ENCODE peak calls at places on chromosome 4, in six cellular contexts. One of them, this sample, is unnamed. For H3K27me3, the result is how much of the 10 kb centered on the place peaks cover.

GRCh38 chr4:142811034-142811433 is 35.1 kb downstream of the INPP4B start:
- DNase-seq in AG04450: no peak
- DNase-seq in tibial nerve: no peak
- DNase-seq in BJ: no peak
- DNase-seq in ovary: no peak
- DNase-seq in Peyer's patch: no peak
- DNase-seq in this sample: no peak

GRCh38 chr4:184826315-184827266 is 823 bp upstream of the ACSL1 start:
- DNase-seq in Peyer's patch: peak
- DNase-seq in tibial nerve: no peak
- DNase-seq in BJ: no peak
- DNase-seq in ovary: peak
- DNase-seq in AG04450: no peak
- DNase-seq in this sample: peak

GRCh38 chr4:158193171-158193749 is 17.0 kb upstream of the TMEM144 start:
- DNase-seq in Peyer's patch: no peak
- DNase-seq in tibial nerve: no peak
- DNase-seq in AG04450: no peak
- DNase-seq in ovary: no peak
- DNase-seq in BJ: no peak
- DNase-seq in this sample: no peak

GRCh38 chr4:8637456-8637984 is 45.0 kb downstream of the CPZ start:
- DNase-seq in AG04450: no peak
- DNase-seq in BJ: no peak
- DNase-seq in ovary: peak
- DNase-seq in tibial nerve: no peak
- DNase-seq in Peyer's patch: no peak
- DNase-seq in this sample: no peak

GRCh38 chr4:1015746-1016145 is 4.3 kb downstream of the FGFRL1 start:
- DNase-seq in tibial nerve: no peak
- DNase-seq in Peyer's patch: no peak
- DNase-seq in AG04450: no peak
- DNase-seq in BJ: no peak
- DNase-seq in ovary: no peak
- DNase-seq in this sample: no peak

GRCh38 chr4:61149278-61149677 is 50.8 kb upstream of the ADGRL3 start:
- DNase-seq in BJ: no peak
- DNase-seq in tibial nerve: no peak
- DNase-seq in ovary: no peak
- DNase-seq in Peyer's patch: no peak
- DNase-seq in AG04450: no peak
- DNase-seq in this sample: no peak

GRCh38 chr4:187059031-187059430 is 335.4 kb upstream of the FAT1 start:
- DNase-seq in BJ: no peak
- DNase-seq in ovary: no peak
- DNase-seq in Peyer's patch: no peak
- DNase-seq in tibial nerve: no peak
- DNase-seq in AG04450: no peak
- DNase-seq in this sample: no peak

GRCh38 chr4:2070421-2071251 is 11.5 kb downstream of the NAT8L start:
- DNase-seq in tibial nerve: no peak
- DNase-seq in ovary: no peak
- DNase-seq in BJ: no peak
- DNase-seq in Peyer's patch: no peak
- DNase-seq in AG04450: no peak
- DNase-seq in this sample: no peak

GRCh38 chr4:166657261-166657660 is 577.0 kb downstream of the SPOCK3 start:
- DNase-seq in ovary: no peak
- DNase-seq in BJ: no peak
- DNase-seq in AG04450: no peak
- DNase-seq in tibial nerve: no peak
- DNase-seq in Peyer's patch: no peak
- DNase-seq in this sample: no peak

GRCh38 chr4:184472540-184473264 is 1.6 kb downstream of the IRF2 start:
- DNase-seq in tibial nerve: peak
- DNase-seq in Peyer's patch: peak
- DNase-seq in AG04450: no peak
- DNase-seq in BJ: no peak
- DNase-seq in ovary: peak
- DNase-seq in this sample: peak

GRCh38 chr4:70613893-70614572 is 14.5 kb upstream of the ENAM start:
- DNase-seq in AG04450: no peak
- DNase-seq in tibial nerve: no peak
- DNase-seq in ovary: no peak
- DNase-seq in Peyer's patch: no peak
- DNase-seq in BJ: no peak
- DNase-seq in this sample: no peak

GRCh38 chr4:128570380-128570779 is 239.1 kb upstream of the JADE1 start:
- DNase-seq in AG04450: no peak
- DNase-seq in ovary: peak
- DNase-seq in tibial nerve: peak
- DNase-seq in BJ: no peak
- DNase-seq in Peyer's patch: no peak
- DNase-seq in this sample: no peak

GRCh38 chr4:7945709-7946380 is 6.2 kb upstream of the AFAP1 start:
- DNase-seq in tibial nerve: no peak
- DNase-seq in AG04450: no peak
- DNase-seq in Peyer's patch: no peak
- DNase-seq in BJ: no peak
- DNase-seq in ovary: peak
- DNase-seq in this sample: no peak

GRCh38 chr4:16205298-16206164 is 20.7 kb downstream of the TAPT1 start:
- DNase-seq in BJ: no peak
- DNase-seq in ovary: no peak
- DNase-seq in Peyer's patch: no peak
- DNase-seq in AG04450: no peak
- DNase-seq in tibial nerve: no peak
- DNase-seq in this sample: peak

GRCh38 chr4:163548481-163549243 is 54.2 kb downstream of the TMA16 start:
- DNase-seq in Peyer's patch: no peak
- DNase-seq in ovary: no peak
- DNase-seq in tibial nerve: no peak
- DNase-seq in AG04450: no peak
- DNase-seq in BJ: no peak
- DNase-seq in this sample: no peak

GRCh38 chr4:42302348-42302747 is 94.9 kb upstream of the SHISA3 start:
- DNase-seq in tibial nerve: no peak
- DNase-seq in ovary: no peak
- DNase-seq in AG04450: no peak
- DNase-seq in BJ: no peak
- DNase-seq in Peyer's patch: no peak
- DNase-seq in this sample: no peak

GRCh38 chr4:159283697-159284492 is 181.0 kb downstream of the RAPGEF2 start:
- DNase-seq in ovary: no peak
- DNase-seq in Peyer's patch: no peak
- DNase-seq in BJ: peak
- DNase-seq in AG04450: peak
- DNase-seq in tibial nerve: no peak
- DNase-seq in this sample: no peak

GRCh38 chr4:87932718-87933136 is 42.8 kb upstream of the SPP1 start:
- DNase-seq in BJ: no peak
- DNase-seq in ovary: no peak
- DNase-seq in Peyer's patch: no peak
- DNase-seq in tibial nerve: no peak
- DNase-seq in AG04450: no peak
- DNase-seq in this sample: no peak

GRCh38 chr4:7295917-7296660 is 103.8 kb downstream of the SORCS2 start:
- DNase-seq in AG04450: no peak
- DNase-seq in ovary: peak
- DNase-seq in BJ: no peak
- DNase-seq in Peyer's patch: no peak
- DNase-seq in tibial nerve: no peak
- DNase-seq in this sample: no peak

GRCh38 chr4:44638091-44638490 is 13.3 kb downstream of the YIPF7 start:
- DNase-seq in BJ: no peak
- DNase-seq in tibial nerve: no peak
- DNase-seq in ovary: no peak
- DNase-seq in AG04450: no peak
- DNase-seq in Peyer's patch: no peak
- DNase-seq in this sample: no peak

GRCh38 chr4:121147923-121148443 is 16.1 kb downstream of the TNIP3 start:
- DNase-seq in AG04450: no peak
- DNase-seq in ovary: no peak
- DNase-seq in tibial nerve: no peak
- DNase-seq in BJ: peak
- DNase-seq in Peyer's patch: no peak
- DNase-seq in this sample: no peak

GRCh38 chr4:174873931-174874330 is 44.2 kb upstream of the ADAM29 start:
- DNase-seq in Peyer's patch: peak
- DNase-seq in AG04450: no peak
- DNase-seq in BJ: no peak
- DNase-seq in tibial nerve: no peak
- DNase-seq in ovary: no peak
- DNase-seq in this sample: no peak

GRCh38 chr4:186689476-186689875 is 34.2 kb downstream of the FAT1 start:
- DNase-seq in Peyer's patch: no peak
- DNase-seq in AG04450: no peak
- DNase-seq in ovary: no peak
- DNase-seq in BJ: no peak
- DNase-seq in tibial nerve: no peak
- DNase-seq in this sample: no peak

GRCh38 chr4:82900016-82900334 is 560 bp upstream of the THAP9 start:
- DNase-seq in tibial nerve: no peak
- DNase-seq in AG04450: no peak
- DNase-seq in ovary: no peak
- DNase-seq in BJ: no peak
- DNase-seq in Peyer's patch: peak
- DNase-seq in this sample: no peak

GRCh38 chr4:48254381-48255072 is 15.1 kb downstream of the TEC start:
- DNase-seq in AG04450: no peak
- DNase-seq in tibial nerve: no peak
- DNase-seq in Peyer's patch: no peak
- DNase-seq in ovary: no peak
- DNase-seq in BJ: no peak
- DNase-seq in this sample: no peak

GRCh38 chr4:173930329-173930967 is 353.0 kb downstream of the FBXO8 start:
- DNase-seq in tibial nerve: no peak
- DNase-seq in ovary: no peak
- DNase-seq in AG04450: no peak
- DNase-seq in BJ: no peak
- DNase-seq in Peyer's patch: no peak
- DNase-seq in this sample: no peak

GRCh38 chr4:16759781-16760459 is 138.5 kb downstream of the LDB2 start:
- DNase-seq in BJ: no peak
- DNase-seq in Peyer's patch: no peak
- DNase-seq in tibial nerve: no peak
- DNase-seq in ovary: no peak
- DNase-seq in AG04450: no peak
- DNase-seq in this sample: no peak

GRCh38 chr4:105634402-105634801 is 74.1 kb downstream of the INTS12 start:
- DNase-seq in AG04450: no peak
- DNase-seq in ovary: no peak
- DNase-seq in tibial nerve: no peak
- DNase-seq in BJ: no peak
- DNase-seq in Peyer's patch: no peak
- DNase-seq in this sample: no peak

GRCh38 chr4:112736718-112737135 is 99.8 kb downstream of the LARP7 start:
- DNase-seq in ovary: no peak
- DNase-seq in Peyer's patch: no peak
- DNase-seq in AG04450: no peak
- DNase-seq in BJ: no peak
- DNase-seq in tibial nerve: no peak
- DNase-seq in this sample: peak

GRCh38 chr4:73090738-73091137 is 21.2 kb upstream of the COX18 start:
- DNase-seq in AG04450: no peak
- DNase-seq in BJ: no peak
- DNase-seq in Peyer's patch: no peak
- DNase-seq in tibial nerve: no peak
- DNase-seq in ovary: no peak
- DNase-seq in this sample: no peak

GRCh38 chr4:89334311-89334710 is 26.7 kb upstream of the GPRIN3 start:
- DNase-seq in Peyer's patch: no peak
- DNase-seq in AG04450: no peak
- DNase-seq in ovary: no peak
- DNase-seq in BJ: no peak
- DNase-seq in tibial nerve: no peak
- DNase-seq in this sample: no peak

GRCh38 chr4:80206541-80207171 is 9.4 kb downstream of the PRDM8 start:
- DNase-seq in AG04450: no peak
- DNase-seq in tibial nerve: no peak
- DNase-seq in ovary: no peak
- DNase-seq in BJ: no peak
- DNase-seq in Peyer's patch: no peak
- DNase-seq in this sample: no peak
- H3K4me3 ChIP-seq in AG04450: no peak
- H3K4me3 ChIP-seq in tibial nerve: no peak
- H3K4me3 ChIP-seq in ovary: no peak
- H3K4me3 ChIP-seq in BJ: no peak
- H3K4me3 ChIP-seq in Peyer's patch: no peak
- H3K4me3 ChIP-seq in this sample: no peak

DNA sequence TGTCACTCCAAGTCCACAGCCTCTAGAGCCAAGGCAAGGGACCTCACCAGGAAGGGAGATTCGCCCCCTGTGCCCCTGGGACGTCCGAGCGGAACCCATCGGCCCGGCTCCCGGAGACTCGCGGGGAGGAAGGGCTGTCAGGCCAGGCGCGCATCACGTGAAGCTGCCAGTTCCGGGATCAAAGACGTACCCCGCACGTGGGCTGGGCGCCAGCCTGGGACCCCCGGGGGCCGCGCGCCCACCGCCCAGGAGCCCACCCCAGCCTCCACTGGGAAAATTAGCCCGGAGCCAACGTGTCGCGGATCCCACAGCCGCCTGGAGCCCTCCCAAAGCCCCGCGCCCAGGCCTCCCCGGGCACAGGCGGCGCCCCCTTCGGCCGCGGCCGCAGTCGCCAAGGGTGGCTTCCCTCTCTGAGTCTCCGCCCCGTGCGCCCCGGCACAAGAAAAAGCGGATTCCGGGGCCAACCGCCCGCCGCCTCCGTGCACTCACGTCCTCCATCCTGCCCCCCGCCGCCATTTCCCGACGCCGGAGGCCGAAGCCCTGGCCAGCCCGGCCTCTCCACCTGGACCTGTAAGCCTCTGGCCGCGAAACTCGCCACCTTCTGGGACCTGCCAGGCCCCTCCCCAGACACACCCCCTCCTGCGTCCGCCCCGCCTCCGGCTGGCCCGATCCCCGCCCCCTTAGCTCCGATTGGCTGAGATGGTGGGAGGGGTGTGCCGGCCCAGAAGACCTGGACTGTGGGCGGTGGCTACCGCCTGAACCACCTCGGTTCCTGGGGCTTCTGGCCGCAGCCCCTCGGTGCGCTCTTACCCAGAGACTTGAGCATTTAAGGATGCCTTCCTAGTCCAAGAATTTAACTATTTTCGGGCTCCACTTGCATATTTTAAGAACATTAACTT is at the start of gene TMEM192:
- DNase-seq in tibial nerve: peak
- DNase-seq in AG04450: peak
- DNase-seq in BJ: peak
- DNase-seq in ovary: peak
- DNase-seq in Peyer's patch: peak
- DNase-seq in this sample: peak
- TF ChIP-seq CTCF in tibial nerve: peak
- TF ChIP-seq CTCF in AG04450: peak
- TF ChIP-seq CTCF in BJ: no peak
- TF ChIP-seq CTCF in ovary: peak
- TF ChIP-seq CTCF in Peyer's patch: peak
- TF ChIP-seq CTCF in this sample: peak

GRCh38 chr4:35725131-35725530 is 519.2 kb downstream of the ARAP2 start:
- DNase-seq in BJ: no peak
- DNase-seq in Peyer's patch: no peak
- DNase-seq in ovary: no peak
- DNase-seq in AG04450: no peak
- DNase-seq in tibial nerve: no peak
- DNase-seq in this sample: no peak
- H3K27me3 ChIP-seq in BJ: under half
- H3K27me3 ChIP-seq in Peyer's patch: under half
- H3K27me3 ChIP-seq in ovary: under half
- H3K27me3 ChIP-seq in AG04450: under half
- H3K27me3 ChIP-seq in tibial nerve: under half
- H3K27me3 ChIP-seq in this sample: under half

GRCh38 chr4:53863163-53863562 is 201.2 kb downstream of the CHIC2 start:
- DNase-seq in Peyer's patch: no peak
- DNase-seq in AG04450: no peak
- DNase-seq in ovary: peak
- DNase-seq in tibial nerve: peak
- DNase-seq in BJ: no peak
- DNase-seq in this sample: no peak
- H3K4me3 ChIP-seq in Peyer's patch: no peak
- H3K4me3 ChIP-seq in AG04450: no peak
- H3K4me3 ChIP-seq in ovary: no peak
- H3K4me3 ChIP-seq in tibial nerve: no peak
- H3K4me3 ChIP-seq in BJ: no peak
- H3K4me3 ChIP-seq in this sample: no peak